ENCODE peak calls at places on chromosomes 12 and 14, in nine cellular contexts. A is HCT116, C is endothelial cell, U is kidney tubule cell, R is KG1, I is thoracic aorta, N is pons, D is lower leg skin, T is psoas muscle. Q is an unnamed sample.

GRCh38 chr14:36944307-36945010 is 227.9 kb downstream of the SLC25A21 start:
- DNase-seq in R (no peak), I (no peak), U (no peak), A (no peak), N (no peak), C (no peak), D (peak; percentile 63), T (no peak), Q (no peak)

GRCh38 chr12:52266514-52266913 is 7.9 kb upstream of the KRT86 start:
- DNase-seq in R (no peak), N (no peak), C (no peak), I (no peak), A (no peak), D (no peak), T (no peak), U (no peak), Q (no peak)

GRCh38 chr12:101759396-101760047 is 20.3 kb upstream of the SYCP3 start:
- DNase-seq in T (no peak), N (no peak), A (peak; percentile 13), D (no peak), R (peak; percentile 9), U (peak; percentile 38), I (no peak), C (no peak), Q (no peak)

GRCh38 chr12:51896236-51896635 is 8.3 kb downstream of the ANKRD33 start:
- DNase-seq in T (no peak), R (no peak), N (no peak), D (no peak), I (no peak), A (no peak), C (no peak), U (no peak), Q (no peak)

GRCh38 chr12:96208801-96209534 is 14.8 kb downstream of the ELK3 start:
- DNase-seq in T (peak; percentile 55), A (no peak), I (no peak), C (no peak), U (no peak), D (no peak), N (peak; percentile 46), R (no peak), Q (no peak)

GRCh38 chr12:109554761-109555160 is 18.5 kb downstream of the MMAB start:
- DNase-seq in C (no peak), R (no peak), N (no peak), T (no peak), U (no peak), A (no peak), I (no peak), D (no peak), Q (no peak)

GRCh38 chr12:6915023-6915788 is 826 bp downstream of the ENO2 start:
- DNase-seq in R (no peak), U (no peak), D (no peak), T (no peak), I (no peak), A (no peak), N (no peak), C (no peak), Q (peak; percentile 79)

GRCh38 chr12:26240329-26240815 is 45.0 kb downstream of the SSPN start:
- DNase-seq in C (no peak), U (no peak), D (no peak), T (no peak), I (no peak), A (no peak), R (no peak), N (no peak), Q (no peak)

GRCh38 chr14:36656769-36657408 is 4.8 kb upstream of the PAX9 start:
- DNase-seq in D (no peak), T (peak; percentile 75), N (no peak), I (no peak), C (no peak), R (no peak), A (no peak), U (no peak), Q (no peak)

GRCh38 chr12:3552726-3553045 is 61.7 kb downstream of the PRMT8 start:
- DNase-seq in D (no peak), R (no peak), C (no peak), I (no peak), A (no peak), N (no peak), U (no peak), T (no peak), Q (no peak)

GRCh38 chr12:120618954-120619615 is 21.3 kb upstream of the CABP1 start:
- DNase-seq in N (no peak), T (no peak), C (no peak), U (no peak), A (no peak), D (no peak), R (no peak), I (no peak), Q (no peak)

GRCh38 chr12:117850048-117850447 is 118.7 kb downstream of the KSR2 start:
- DNase-seq in D (no peak), A (peak; percentile 44), I (no peak), R (no peak), N (peak; percentile 30), U (peak; percentile 65), C (peak; percentile 47), T (no peak), Q (peak; percentile 70)

GRCh38 chr12:133190176-133190575 is 8.9 kb downstream of the ZNF268 start:
- DNase-seq in I (no peak), A (no peak), R (no peak), U (no peak), T (no peak), C (no peak), D (no peak), N (no peak), Q (no peak)

GRCh38 chr12:79678306-79678705 is 12.5 kb downstream of the PAWR start:
- DNase-seq in I (no peak), R (no peak), C (no peak), T (no peak), N (no peak), D (no peak), U (no peak), A (no peak), Q (no peak)

GRCh38 chr12:130745921-130746320 is 29.8 kb upstream of the RIMBP2 start:
- DNase-seq in N (no peak), I (no peak), U (no peak), D (no peak), T (no peak), A (no peak), R (no peak), C (no peak), Q (no peak)

GRCh38 chr12:71469235-71469873 is 29.8 kb downstream of the LGR5 start:
- DNase-seq in D (no peak), I (no peak), C (no peak), A (peak; percentile 44), T (no peak), R (no peak), N (no peak), U (no peak), Q (peak; percentile 52)

GRCh38 chr12:132315507-132315906 is 13.9 kb downstream of the GALNT9 start:
- DNase-seq in I (no peak), R (no peak), C (no peak), T (peak; percentile 42), N (no peak), A (no peak), U (no peak), D (no peak), Q (no peak)

GRCh38 chr12:50006266-50006665 is 19.0 kb downstream of the RACGAP1 start:
- DNase-seq in C (no peak), A (no peak), U (no peak), N (peak; percentile 69), D (no peak), R (no peak), T (no peak), I (no peak), Q (no peak)

GRCh38 chr14:76676539-76676938 is 84.7 kb upstream of the VASH1 start:
- DNase-seq in I (no peak), C (no peak), N (no peak), A (no peak), D (no peak), T (no peak), R (no peak), U (no peak), Q (no peak)

GRCh38 chr12:68374315-68374982 is 42.3 kb upstream of the MDM1 start:
- DNase-seq in D (no peak), A (no peak), R (no peak), U (no peak), N (no peak), T (no peak), I (no peak), C (no peak), Q (no peak)

GRCh38 chr12:32024884-32025599 is 65.8 kb downstream of the RESF1 start:
- DNase-seq in U (peak; percentile 43), C (no peak), N (no peak), A (no peak), D (no peak), I (no peak), R (no peak), T (no peak), Q (peak; percentile 37)

GRCh38 chr12:120640840-120641833 is 711 bp downstream of the CABP1 start:
- DNase-seq in U (peak; percentile 63), A (no peak), I (no peak), R (peak; percentile 15), D (no peak), N (no peak), C (peak; percentile 72), T (peak; percentile 74), Q (peak; percentile 84)

GRCh38 chr12:22229652-22230279 is 104.7 kb downstream of the ST8SIA1 start:
- DNase-seq in T (no peak), R (no peak), I (no peak), D (no peak), A (no peak), U (no peak), N (no peak), C (no peak), Q (no peak)

GRCh38 chr12:78698747-78699146 is 165.8 kb upstream of the SYT1 start:
- DNase-seq in I (no peak), D (no peak), C (no peak), N (no peak), A (no peak), U (peak; percentile 74), R (no peak), T (no peak), Q (no peak)

GRCh38 chr14:63853831-63854293 is 1.1 kb downstream of the SYNE2 start:
- DNase-seq in N (no peak), C (peak; percentile 30), I (no peak), R (no peak), D (peak; percentile 79), T (peak; percentile 65), A (no peak), U (peak; percentile 73), Q (peak; percentile 79)

GRCh38 chr12:120713861-120714482 is 3.7 kb downstream of the UNC119B start:
- DNase-seq in A (peak; percentile 63), T (peak; percentile 63), I (peak; percentile 56), D (peak; percentile 80), R (peak; percentile 40), N (peak; percentile 87), C (peak; percentile 77), U (peak; percentile 80), Q (peak; percentile 67)

GRCh38 chr12:71972441-71973074 is 33.9 kb downstream of the TPH2 start:
- DNase-seq in R (no peak), U (no peak), D (no peak), N (no peak), C (no peak), T (no peak), A (no peak), I (no peak), Q (no peak)

GRCh38 chr14:33765251-33765650 is 185.6 kb downstream of the EGLN3 start:
- DNase-seq in N (peak; percentile 6), C (peak; percentile 62), U (no peak), R (no peak), D (no peak), I (no peak), T (no peak), A (no peak), Q (peak; percentile 78)

GRCh38 chr12:68919581-68920239 is 13.3 kb downstream of the CPM start:
- DNase-seq in I (no peak), T (no peak), U (no peak), C (no peak), A (no peak), D (no peak), R (no peak), N (no peak), Q (no peak)

GRCh38 chr12:105588126-105588525 is 257.6 kb downstream of the C12orf75 start:
- DNase-seq in A (no peak), T (no peak), R (no peak), I (no peak), C (no peak), U (peak; percentile 65), D (no peak), N (no peak), Q (no peak)

GRCh38 chr12:91958816-91959215 is 186.8 kb downstream of the BTG1 start:
- DNase-seq in D (no peak), T (no peak), R (no peak), N (no peak), U (peak; percentile 93), I (no peak), C (no peak), A (no peak), Q (peak; percentile 2)

Q was measured in ELF-1.